ENCODE peak calls at places on chromosome 20, in five cellular contexts. One of them, this sample, is unnamed. For H3K9me3, the result is how much of the 10 kb centered on the place peaks cover.

GRCh38 chr20:51487525-51488279 is 54.8 kb downstream of the NFATC2 start:
- DNase-seq in Peyer's patch: no peak
- DNase-seq in IMR-90: peak
- DNase-seq in GM12878: no peak
- DNase-seq in esophagus squamous epithelium: no peak
- DNase-seq in this sample: peak

GRCh38 chr20:47411161-47411560 is 54.7 kb upstream of the ZMYND8 start:
- DNase-seq in Peyer's patch: no peak
- DNase-seq in IMR-90: no peak
- DNase-seq in GM12878: no peak
- DNase-seq in esophagus squamous epithelium: no peak
- DNase-seq in this sample: no peak

GRCh38 chr20:25278636-25279361 is 30.9 kb downstream of the PYGB start:
- DNase-seq in Peyer's patch: peak
- DNase-seq in IMR-90: no peak
- DNase-seq in GM12878: no peak
- DNase-seq in esophagus squamous epithelium: no peak
- DNase-seq in this sample: peak

GRCh38 chr20:48295966-48296421 is 510.7 kb upstream of the SULF2 start:
- DNase-seq in Peyer's patch: no peak
- DNase-seq in IMR-90: peak
- DNase-seq in GM12878: no peak
- DNase-seq in esophagus squamous epithelium: no peak
- DNase-seq in this sample: peak

GRCh38 chr20:62064788-62065668 is 653 bp downstream of the TAF4 start:
- DNase-seq in Peyer's patch: peak
- DNase-seq in IMR-90: no peak
- DNase-seq in GM12878: no peak
- DNase-seq in esophagus squamous epithelium: no peak
- DNase-seq in this sample: no peak

GRCh38 chr20:5065489-5066383 is 54.0 kb downstream of the PCNA start:
- DNase-seq in Peyer's patch: no peak
- DNase-seq in IMR-90: peak
- DNase-seq in GM12878: no peak
- DNase-seq in esophagus squamous epithelium: peak
- DNase-seq in this sample: no peak

GRCh38 chr20:38789503-38790209 is 15.8 kb upstream of the PPP1R16B start:
- DNase-seq in Peyer's patch: no peak
- DNase-seq in IMR-90: peak
- DNase-seq in GM12878: no peak
- DNase-seq in esophagus squamous epithelium: no peak
- DNase-seq in this sample: no peak

GRCh38 chr20:4811661-4812181 is 90.0 kb downstream of the PRND start:
- DNase-seq in Peyer's patch: no peak
- DNase-seq in IMR-90: no peak
- DNase-seq in GM12878: peak
- DNase-seq in esophagus squamous epithelium: peak
- DNase-seq in this sample: no peak

GRCh38 chr20:63133481-63134091 is 82.3 kb downstream of the YTHDF1 start:
- DNase-seq in Peyer's patch: peak
- DNase-seq in IMR-90: no peak
- DNase-seq in GM12878: no peak
- DNase-seq in esophagus squamous epithelium: no peak
- DNase-seq in this sample: no peak

GRCh38 chr20:10169752-10170151 is 48.9 kb upstream of the SNAP25 start:
- DNase-seq in Peyer's patch: no peak
- DNase-seq in IMR-90: no peak
- DNase-seq in GM12878: no peak
- DNase-seq in esophagus squamous epithelium: no peak
- DNase-seq in this sample: no peak

GRCh38 chr20:43914697-43915208 is at the start of gene TOX2:
- DNase-seq in Peyer's patch: peak
- DNase-seq in IMR-90: no peak
- DNase-seq in GM12878: no peak
- DNase-seq in esophagus squamous epithelium: no peak
- DNase-seq in this sample: no peak

GRCh38 chr20:55538261-55538908 is 466.9 kb downstream of the CBLN4 start:
- DNase-seq in Peyer's patch: no peak
- DNase-seq in IMR-90: no peak
- DNase-seq in GM12878: no peak
- DNase-seq in esophagus squamous epithelium: no peak
- DNase-seq in this sample: no peak

GRCh38 chr20:25061103-25061799 is 3.3 kb upstream of the ACSS1 start:
- DNase-seq in Peyer's patch: peak
- DNase-seq in IMR-90: no peak
- DNase-seq in GM12878: no peak
- DNase-seq in esophagus squamous epithelium: no peak
- DNase-seq in this sample: no peak

GRCh38 chr20:44692932-44693476 is 22.2 kb upstream of the CCN5 start:
- DNase-seq in Peyer's patch: no peak
- DNase-seq in IMR-90: peak
- DNase-seq in GM12878: no peak
- DNase-seq in esophagus squamous epithelium: no peak
- DNase-seq in this sample: peak

GRCh38 chr20:15814903-15815302 is 758.3 kb downstream of the KIF16B start:
- DNase-seq in Peyer's patch: no peak
- DNase-seq in IMR-90: no peak
- DNase-seq in GM12878: no peak
- DNase-seq in esophagus squamous epithelium: no peak
- DNase-seq in this sample: no peak

GRCh38 chr20:63775096-63775978 is 35.8 kb downstream of the SLC2A4RG start:
- DNase-seq in Peyer's patch: no peak
- DNase-seq in IMR-90: peak
- DNase-seq in GM12878: no peak
- DNase-seq in esophagus squamous epithelium: no peak
- DNase-seq in this sample: peak

GRCh38 chr20:17066955-17067354 is 159.9 kb upstream of the PCSK2 start:
- DNase-seq in Peyer's patch: no peak
- DNase-seq in IMR-90: peak
- DNase-seq in GM12878: no peak
- DNase-seq in esophagus squamous epithelium: no peak
- DNase-seq in this sample: no peak

GRCh38 chr20:43662943-43663655 is 3.8 kb upstream of the MYBL2 start:
- DNase-seq in Peyer's patch: peak
- DNase-seq in IMR-90: peak
- DNase-seq in GM12878: no peak
- DNase-seq in esophagus squamous epithelium: no peak
- DNase-seq in this sample: no peak

GRCh38 chr20:1429143-1429728 is 36.4 kb upstream of the FKBP1A start:
- DNase-seq in Peyer's patch: no peak
- DNase-seq in IMR-90: no peak
- DNase-seq in GM12878: no peak
- DNase-seq in esophagus squamous epithelium: no peak
- DNase-seq in this sample: no peak

GRCh38 chr20:46978871-46979536 is 84.4 kb downstream of the EYA2 start:
- DNase-seq in Peyer's patch: no peak
- DNase-seq in IMR-90: no peak
- DNase-seq in GM12878: no peak
- DNase-seq in esophagus squamous epithelium: no peak
- DNase-seq in this sample: no peak

GRCh38 chr20:59811681-59812171 is 121.7 kb downstream of the SYCP2 start:
- DNase-seq in Peyer's patch: peak
- DNase-seq in IMR-90: no peak
- DNase-seq in GM12878: no peak
- DNase-seq in esophagus squamous epithelium: no peak
- DNase-seq in this sample: peak

GRCh38 chr20:54624701-54625472 is 149.5 kb downstream of the DOK5 start:
- DNase-seq in Peyer's patch: no peak
- DNase-seq in IMR-90: peak
- DNase-seq in GM12878: no peak
- DNase-seq in esophagus squamous epithelium: no peak
- DNase-seq in this sample: no peak

GRCh38 chr20:58046311-58046710 is 182.1 kb downstream of the ANKRD60 start:
- DNase-seq in Peyer's patch: no peak
- DNase-seq in IMR-90: no peak
- DNase-seq in GM12878: no peak
- DNase-seq in esophagus squamous epithelium: no peak
- DNase-seq in this sample: no peak

GRCh38 chr20:10316582-10316981 is 98.0 kb downstream of the SNAP25 start:
- DNase-seq in Peyer's patch: no peak
- DNase-seq in IMR-90: no peak
- DNase-seq in GM12878: peak
- DNase-seq in esophagus squamous epithelium: no peak
- DNase-seq in this sample: no peak

GRCh38 chr20:57593134-57593886 is 26.9 kb downstream of the ZBP1 start:
- DNase-seq in Peyer's patch: peak
- DNase-seq in IMR-90: no peak
- DNase-seq in GM12878: no peak
- DNase-seq in esophagus squamous epithelium: no peak
- DNase-seq in this sample: no peak

GRCh38 chr20:45798935-45799642 is 7.3 kb downstream of the DNTTIP1 start:
- DNase-seq in Peyer's patch: peak
- DNase-seq in IMR-90: peak
- DNase-seq in GM12878: no peak
- DNase-seq in esophagus squamous epithelium: no peak
- DNase-seq in this sample: peak

GRCh38 chr20:1012359-1013168 is 10.5 kb upstream of the RSPO4 start:
- DNase-seq in Peyer's patch: no peak
- DNase-seq in IMR-90: no peak
- DNase-seq in GM12878: no peak
- DNase-seq in esophagus squamous epithelium: no peak
- DNase-seq in this sample: no peak

GRCh38 chr20:52150440-52151258 is 40.9 kb downstream of the ZFP64 start:
- DNase-seq in Peyer's patch: no peak
- DNase-seq in IMR-90: peak
- DNase-seq in GM12878: peak
- DNase-seq in esophagus squamous epithelium: no peak
- DNase-seq in this sample: no peak

GRCh38 chr20:8515810-8516435 is 383.9 kb downstream of the PLCB1 start:
- DNase-seq in Peyer's patch: no peak
- DNase-seq in IMR-90: no peak
- DNase-seq in GM12878: no peak
- DNase-seq in esophagus squamous epithelium: no peak
- DNase-seq in this sample: no peak

GRCh38 chr20:62159835-62160234 is 16.3 kb downstream of the SS18L1 start:
- DNase-seq in Peyer's patch: no peak
- DNase-seq in IMR-90: peak
- DNase-seq in GM12878: peak
- DNase-seq in esophagus squamous epithelium: no peak
- DNase-seq in this sample: no peak

GRCh38 chr20:63369724-63370622 is 8.8 kb upstream of the CHRNA4 start:
- DNase-seq in Peyer's patch: no peak
- DNase-seq in IMR-90: no peak
- DNase-seq in GM12878: no peak
- DNase-seq in esophagus squamous epithelium: no peak
- DNase-seq in this sample: no peak

GRCh38 chr20:50068041-50068651 is 44.8 kb downstream of the UBE2V1 start:
- DNase-seq in Peyer's patch: no peak
- DNase-seq in IMR-90: no peak
- DNase-seq in GM12878: no peak
- DNase-seq in esophagus squamous epithelium: no peak
- DNase-seq in this sample: no peak

GRCh38 chr20:50067461-50067860 is 45.5 kb downstream of the UBE2V1 start:
- DNase-seq in Peyer's patch: no peak
- DNase-seq in IMR-90: no peak
- DNase-seq in GM12878: no peak
- DNase-seq in esophagus squamous epithelium: no peak
- DNase-seq in this sample: no peak

GRCh38 chr20:50070361-50070760 is 42.6 kb downstream of the UBE2V1 start:
- DNase-seq in Peyer's patch: peak
- DNase-seq in IMR-90: no peak
- DNase-seq in GM12878: no peak
- DNase-seq in esophagus squamous epithelium: no peak
- DNase-seq in this sample: no peak

GRCh38 chr20:50073500-50073899 is 39.5 kb downstream of the UBE2V1 start:
- DNase-seq in Peyer's patch: no peak
- DNase-seq in IMR-90: no peak
- DNase-seq in GM12878: no peak
- DNase-seq in esophagus squamous epithelium: no peak
- DNase-seq in this sample: no peak

GRCh38 chr20:50071039-50071888 is 41.7 kb downstream of the UBE2V1 start:
- DNase-seq in Peyer's patch: peak
- DNase-seq in IMR-90: peak
- DNase-seq in GM12878: no peak
- DNase-seq in esophagus squamous epithelium: peak
- DNase-seq in this sample: peak
- TF ChIP-seq POLR2A in Peyer's patch: no peak
- TF ChIP-seq POLR2A in IMR-90: peak
- TF ChIP-seq POLR2A in GM12878: no peak
- TF ChIP-seq POLR2A in esophagus squamous epithelium: no peak
- TF ChIP-seq POLR2A in this sample: no peak

DNA sequence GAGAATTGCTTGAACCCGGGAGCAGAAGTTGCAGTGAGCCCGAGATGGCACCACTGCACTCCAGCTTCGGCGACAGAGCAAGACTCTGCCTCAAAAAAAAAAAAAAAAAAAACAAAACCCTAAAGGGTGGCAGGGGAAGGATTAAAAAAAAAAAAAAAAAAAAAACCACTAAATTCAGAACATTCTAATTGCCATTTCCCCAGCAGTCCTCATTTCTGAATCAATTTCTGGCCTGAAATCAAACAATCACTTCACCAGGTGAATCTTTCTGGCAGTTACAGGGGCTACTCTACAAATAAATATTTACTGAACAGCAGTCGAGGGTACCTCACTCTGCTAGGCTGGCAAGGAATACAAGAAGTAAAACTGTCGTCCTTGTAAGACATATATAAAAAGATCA is 1.2 kb downstream of the UQCC1 start:
- DNase-seq in Peyer's patch: no peak
- DNase-seq in IMR-90: no peak
- DNase-seq in GM12878: no peak
- DNase-seq in esophagus squamous epithelium: no peak
- DNase-seq in this sample: no peak
- H3K4me3 ChIP-seq in Peyer's patch: peak
- H3K4me3 ChIP-seq in IMR-90: peak
- H3K4me3 ChIP-seq in GM12878: peak
- H3K4me3 ChIP-seq in esophagus squamous epithelium: peak
- H3K4me3 ChIP-seq in this sample: no peak

GRCh38 chr20:12153616-12154015 is 235.9 kb downstream of the BTBD3 start:
- DNase-seq in Peyer's patch: no peak
- DNase-seq in IMR-90: peak
- DNase-seq in GM12878: no peak
- DNase-seq in esophagus squamous epithelium: no peak
- DNase-seq in this sample: no peak
- H3K9me3 ChIP-seq in Peyer's patch: under half
- H3K9me3 ChIP-seq in IMR-90: under half
- H3K9me3 ChIP-seq in GM12878: under half
- H3K9me3 ChIP-seq in esophagus squamous epithelium: under half
- H3K9me3 ChIP-seq in this sample: under half

DNA sequence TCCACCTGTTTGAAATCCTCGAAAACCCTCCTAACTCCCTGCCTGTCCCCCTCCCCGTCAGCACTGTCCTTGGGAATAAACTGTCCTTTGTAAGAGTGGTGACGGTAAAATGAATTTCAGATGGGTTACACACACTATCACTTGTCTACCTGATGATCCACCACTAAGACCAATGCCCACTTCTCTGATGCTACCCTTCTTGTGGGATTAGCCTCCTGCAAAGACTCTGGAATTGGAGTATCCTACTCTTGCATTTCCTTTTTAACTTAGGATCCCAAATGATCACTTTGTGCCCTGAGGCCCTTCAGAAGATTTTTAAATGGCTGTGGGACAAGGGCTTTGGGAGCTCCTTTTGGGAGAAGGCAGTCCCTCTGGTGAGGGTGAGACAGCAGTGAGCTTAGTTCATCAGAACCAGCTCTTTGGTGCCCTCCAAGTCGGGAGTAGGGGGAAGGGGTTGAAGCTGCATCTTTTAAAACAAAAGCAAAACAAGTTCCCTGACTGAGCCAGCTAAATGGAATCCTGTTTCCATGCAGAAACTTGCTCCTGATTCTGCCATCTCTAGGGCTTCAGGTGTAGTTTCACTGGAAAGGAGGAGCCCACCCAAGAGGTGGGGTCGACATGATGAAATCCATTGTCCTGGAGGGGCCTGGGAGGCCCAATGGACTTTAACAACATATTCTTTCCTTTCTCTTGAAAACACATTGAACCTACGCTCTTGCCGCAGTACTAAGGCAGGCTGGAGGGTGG is 86.5 kb downstream of the ASXL1 start:
- DNase-seq in Peyer's patch: no peak
- DNase-seq in IMR-90: no peak
- DNase-seq in GM12878: no peak
- DNase-seq in esophagus squamous epithelium: no peak
- DNase-seq in this sample: no peak
- TF ChIP-seq POLR2A in Peyer's patch: no peak
- TF ChIP-seq POLR2A in IMR-90: no peak
- TF ChIP-seq POLR2A in GM12878: no peak
- TF ChIP-seq POLR2A in esophagus squamous epithelium: no peak
- TF ChIP-seq POLR2A in this sample: no peak

This sample was measured in uterus.